ENCODE peak calls at places on chromosomes 2 and 18, in five cellular contexts. Q is IMR-90, V is H9, J is mesendoderm, O is mesenchymal stem cell. G is an unnamed sample.

GRCh38 chr2:9704600-9704999 is 73.8 kb upstream of the YWHAQ start:
- DNase-seq in O (no peak), Q (no peak), J (no peak), V (no peak), G (no peak)

GRCh38 chr2:64685430-64685829 is 31.7 kb upstream of the SERTAD2 start:
- DNase-seq in Q (no peak), O (peak), V (no peak), J (no peak), G (no peak)

GRCh38 chr2:145740302-145740701 is 1220.4 kb upstream of the ZEB2 start:
- DNase-seq in V (no peak), O (peak), J (no peak), Q (peak), G (no peak)

GRCh38 chr2:164954954-164955701 is at the start of gene SLC38A11:
- DNase-seq in Q (no peak), J (no peak), O (no peak), V (peak), G (no peak)

GRCh38 chr2:223995569-223995968 is 38.3 kb downstream of the MRPL44 start:
- DNase-seq in V (no peak), O (peak), J (no peak), Q (peak), G (no peak)

GRCh38 chr2:2183717-2184116 is 147.4 kb downstream of the MYT1L start:
- DNase-seq in V (no peak), O (no peak), J (no peak), Q (no peak), G (no peak)

GRCh38 chr2:39875182-39875913 is 96.3 kb upstream of the THUMPD2 start:
- DNase-seq in O (peak), Q (peak), V (no peak), J (no peak), G (no peak)

GRCh38 chr2:99636432-99637034 is 146.7 kb upstream of the REV1 start:
- DNase-seq in V (no peak), J (no peak), Q (no peak), O (no peak), G (no peak)

GRCh38 chr2:71935291-71935848 is 212.3 kb downstream of the CYP26B1 start:
- DNase-seq in J (no peak), O (peak), V (peak), Q (no peak), G (no peak)

GRCh38 chr18:12391487-12392136 is 14.6 kb upstream of the AFG3L2 start:
- DNase-seq in O (peak), J (peak), V (no peak), Q (peak), G (peak)

GRCh38 chr2:7972670-7973069 is 709.2 kb upstream of the ID2 start:
- DNase-seq in J (no peak), Q (no peak), O (no peak), V (peak), G (no peak)

GRCh38 chr2:97931851-97932211 is 63.9 kb downstream of the TMEM131 start:
- DNase-seq in Q (no peak), J (peak), V (no peak), O (no peak), G (no peak)

GRCh38 chr2:103991591-103991990 is 862.3 kb upstream of the POU3F3 start:
- DNase-seq in V (no peak), J (peak), Q (no peak), O (no peak), G (no peak)

GRCh38 chr18:67400502-67401117 is 115.9 kb downstream of the DSEL start:
- DNase-seq in V (no peak), J (no peak), O (peak), Q (peak), G (no peak)

GRCh38 chr18:79916546-79917350 is 34.7 kb downstream of the SLC66A2 start:
- DNase-seq in O (no peak), V (peak), J (no peak), Q (no peak), G (no peak)

GRCh38 chr2:119085613-119086012 is 72.9 kb downstream of the C1QL2 start:
- DNase-seq in V (no peak), J (no peak), O (no peak), Q (no peak), G (no peak)

GRCh38 chr2:175999283-175999819 is 2.7 kb downstream of the LNPK start:
- DNase-seq in J (no peak), Q (no peak), V (no peak), O (peak), G (no peak)

GRCh38 chr2:174752403-174753037 is 11.8 kb downstream of the CHRNA1 start:
- DNase-seq in J (no peak), V (no peak), O (no peak), Q (no peak), G (no peak)

GRCh38 chr18:11990541-11990940 is 9.2 kb downstream of the IMPA2 start:
- DNase-seq in Q (no peak), O (no peak), V (no peak), J (no peak), G (no peak)

GRCh38 chr2:75277111-75277510 is 77.8 kb upstream of the TACR1 start:
- DNase-seq in V (no peak), O (peak), Q (peak), J (no peak), G (no peak)

GRCh38 chr2:159130302-159130701 is 156.2 kb downstream of the WDSUB1 start:
- DNase-seq in O (no peak), Q (no peak), V (no peak), J (no peak), G (no peak)

GRCh38 chr2:148653437-148653836 is 8.9 kb downstream of the EPC2 start:
- DNase-seq in O (peak), Q (peak), V (no peak), J (peak), G (no peak)

GRCh38 chr2:19104503-19104902 is 253.9 kb downstream of the OSR1 start:
- DNase-seq in J (no peak), O (no peak), Q (no peak), V (no peak), G (no peak)

GRCh38 chr2:173311844-173312606 is 42.6 kb upstream of the CDCA7 start:
- DNase-seq in O (no peak), V (no peak), Q (no peak), J (no peak), G (no peak)

GRCh38 chr2:80002112-80002511 is 302.4 kb downstream of the LRRTM1 start:
- DNase-seq in Q (no peak), V (no peak), J (no peak), O (no peak), G (no peak)

GRCh38 chr2:207692206-207693065 is 19.0 kb upstream of the CCNYL1 start:
- DNase-seq in Q (peak), V (peak), O (peak), J (peak), G (peak)

GRCh38 chr2:121583555-121583954 is 52.9 kb downstream of the RNU4ATAC start:
- DNase-seq in Q (no peak), J (no peak), O (no peak), V (no peak), G (no peak)

GRCh38 chr2:157190151-157190550 is 67.4 kb upstream of the GALNT5 start:
- DNase-seq in J (peak), Q (peak), O (peak), V (no peak), G (no peak)

GRCh38 chr2:180196419-180196977 is 189.4 kb upstream of the CWC22 start:
- DNase-seq in J (no peak), O (peak), Q (no peak), V (no peak), G (no peak)

GRCh38 chr2:96449637-96450036 is 55.5 kb downstream of the NEURL3 start:
- DNase-seq in Q (no peak), J (no peak), O (no peak), V (no peak), G (no peak)

GRCh38 chr18:69838620-69839411 is 108.9 kb downstream of the CD226 start:
- DNase-seq in J (peak), O (no peak), V (peak), Q (no peak), G (no peak)

GRCh38 chr2:160114020-160114419 is 51.6 kb upstream of the PLA2R1 start:
- DNase-seq in J (no peak), Q (no peak), O (no peak), V (no peak), G (no peak)

GRCh38 chr2:165953306-165953654 is 296 bp downstream of the TTC21B start:
- DNase-seq in V (no peak), Q (no peak), J (no peak), O (no peak), G (no peak)

GRCh38 chr2:128737546-128737826 is 418.8 kb upstream of the HS6ST1 start:
- DNase-seq in Q (no peak), V (no peak), O (no peak), J (no peak), G (no peak)

GRCh38 chr2:128736046-128736688 is 417.5 kb upstream of the HS6ST1 start:
- DNase-seq in O (peak), V (no peak), Q (no peak), J (no peak), G (no peak)

GRCh38 chr2:128735296-128735960 is 416.8 kb upstream of the HS6ST1 start:
- DNase-seq in J (peak), Q (no peak), V (no peak), O (no peak), G (no peak)

GRCh38 chr2:128738446-128739110 is 419.9 kb upstream of the HS6ST1 start:
- DNase-seq in O (no peak), V (no peak), J (no peak), Q (no peak), G (no peak)

DNA sequence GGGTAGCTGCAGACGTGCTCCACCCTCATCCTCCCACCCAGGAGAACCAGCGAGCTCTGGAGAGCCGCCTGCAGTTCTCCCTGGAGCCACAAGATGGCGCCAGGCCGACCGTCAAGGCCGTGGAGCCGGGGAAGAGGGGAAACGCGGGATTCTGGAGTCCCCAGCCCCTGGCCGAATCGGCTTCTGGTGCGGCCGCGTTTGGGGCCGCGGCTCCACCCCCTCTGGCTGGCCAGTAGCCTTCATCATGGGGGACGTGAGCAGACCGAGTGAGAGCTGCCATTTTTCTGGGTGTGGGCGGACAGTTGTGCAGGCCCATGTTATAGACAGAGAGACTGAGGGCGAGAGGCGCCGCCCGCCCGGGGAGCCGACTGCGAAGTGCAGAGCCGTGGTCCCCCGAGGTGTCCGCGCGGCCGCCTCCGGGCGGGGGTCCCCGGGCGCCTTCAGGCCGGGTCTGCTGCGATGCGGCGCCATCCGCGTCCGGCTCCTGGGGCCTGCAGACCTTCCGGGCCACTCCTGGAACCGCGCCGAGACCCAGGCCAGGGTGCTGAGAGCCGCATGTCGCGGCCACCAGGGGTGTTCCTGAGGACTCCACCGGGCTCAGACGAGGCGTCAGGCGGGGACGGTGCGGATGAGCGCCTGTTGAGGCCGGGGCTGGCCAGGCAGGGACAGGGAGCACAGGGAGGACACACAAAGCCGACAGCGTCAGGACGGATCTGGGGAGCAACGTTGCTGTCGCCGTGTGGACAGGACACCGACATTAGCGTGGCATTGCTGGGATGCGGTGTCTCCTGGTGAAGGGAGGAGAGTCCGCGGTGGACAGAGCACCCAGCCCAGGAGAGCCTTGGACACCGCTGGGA is 418.2 kb upstream of the HS6ST1 start:
- DNase-seq in J (peak), O (peak), V (peak), Q (peak), G (peak)
- H2BK15ac ChIP-seq in J (no peak), O (no peak), V (no peak), Q (no peak), G (peak)

GRCh38 chr18:45981852-45982251 is 14.7 kb upstream of the EPG5 start:
- DNase-seq in J (no peak), V (no peak), Q (no peak), O (no peak), G (no peak)

GRCh38 chr18:45978084-45978483 is 11.0 kb upstream of the EPG5 start:
- DNase-seq in V (peak), O (no peak), J (peak), Q (no peak), G (no peak)

GRCh38 chr18:45974088-45974536 is 7.0 kb upstream of the EPG5 start:
- DNase-seq in Q (peak), O (peak), J (peak), V (peak), G (peak)

GRCh38 chr18:45980229-45980628 is 13.1 kb upstream of the EPG5 start:
- DNase-seq in V (no peak), O (no peak), J (no peak), Q (no peak), G (no peak)

DNA sequence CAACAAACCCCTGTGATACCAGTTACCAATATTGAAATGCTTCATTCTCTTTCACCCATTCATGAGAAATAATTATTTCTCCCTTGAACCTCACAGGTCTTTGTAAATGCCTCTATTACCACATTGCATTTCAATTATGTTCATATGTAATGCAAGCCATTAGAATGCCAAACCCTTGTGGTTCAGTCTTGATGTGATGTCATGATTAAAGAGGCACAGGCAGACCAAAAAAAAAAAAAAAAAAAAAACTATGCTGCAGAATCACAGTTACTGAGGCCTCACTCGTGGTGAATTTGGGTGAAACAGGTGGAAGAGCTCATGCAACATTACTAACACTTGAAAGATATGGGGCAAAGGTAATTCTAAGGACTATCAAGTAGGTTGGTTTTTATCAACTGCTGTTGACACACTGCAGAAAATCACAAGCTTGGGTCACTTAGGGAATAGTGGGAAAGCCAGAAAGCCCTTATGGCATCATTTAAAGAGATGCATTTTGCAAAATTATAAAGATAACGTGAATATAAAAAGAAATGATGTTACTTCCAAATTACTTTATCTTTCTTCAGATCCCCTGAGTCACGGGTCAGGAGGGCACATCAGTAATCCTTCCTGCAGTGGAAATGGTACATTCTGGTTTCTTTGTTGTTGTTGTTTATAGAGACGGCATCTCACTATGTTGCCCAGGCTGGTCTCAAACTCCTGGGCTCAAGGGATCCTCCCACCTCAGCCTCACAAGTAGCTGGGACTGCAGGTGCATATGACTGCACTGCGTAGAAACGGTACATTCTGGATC is 9.6 kb upstream of the EPG5 start:
- DNase-seq in O (no peak), Q (no peak), V (no peak), J (no peak), G (no peak)
- H2BK15ac ChIP-seq in O (no peak), Q (no peak), V (no peak), J (no peak), G (no peak)

GRCh38 chr18:26778054-26778393 is 87.5 kb downstream of the AQP4 start:
- DNase-seq in O (no peak), J (no peak), Q (no peak), V (no peak), G (no peak)
- H2BK15ac ChIP-seq in O (no peak), J (no peak), Q (no peak), V (no peak), G (no peak)

GRCh38 chr2:217935901-217936684 is 66.7 kb downstream of the TNS1 start:
- DNase-seq in V (no peak), O (peak), Q (peak), J (no peak), G (no peak)

GRCh38 chr2:217938038-217938437 is 64.8 kb downstream of the TNS1 start:
- DNase-seq in O (no peak), V (no peak), Q (no peak), J (no peak), G (no peak)

GRCh38 chr2:217935245-217935879 is 67.4 kb downstream of the TNS1 start:
- DNase-seq in Q (peak), J (no peak), O (no peak), V (no peak), G (no peak)

GRCh38 chr2:217937446-217937845 is 65.3 kb downstream of the TNS1 start:
- DNase-seq in V (no peak), O (no peak), Q (no peak), J (no peak), G (no peak)

DNA sequence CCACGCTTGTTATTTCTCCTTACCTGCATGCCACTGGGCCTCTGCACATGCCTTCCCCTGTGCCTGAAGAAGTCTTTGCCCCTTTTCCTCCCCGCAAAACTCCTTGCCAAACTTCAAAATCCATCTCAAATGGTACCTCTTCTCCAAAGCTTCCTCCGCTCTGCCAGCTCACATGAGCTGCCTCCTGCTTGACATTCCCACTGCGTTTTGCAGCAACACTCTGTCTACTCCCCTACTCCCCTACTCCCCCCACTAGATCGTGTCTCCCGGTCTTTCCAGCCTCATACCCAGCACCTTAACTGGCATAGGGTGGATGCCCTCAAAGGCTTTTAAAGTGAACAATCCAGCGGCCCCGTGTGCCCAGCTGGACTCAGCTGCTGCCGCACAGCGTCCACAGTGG is 65.8 kb downstream of the TNS1 start:
- DNase-seq in V (no peak), Q (no peak), J (no peak), O (no peak), G (no peak)
- H2BK15ac ChIP-seq in V (no peak), Q (peak), J (no peak), O (no peak), G (no peak)

DNA sequence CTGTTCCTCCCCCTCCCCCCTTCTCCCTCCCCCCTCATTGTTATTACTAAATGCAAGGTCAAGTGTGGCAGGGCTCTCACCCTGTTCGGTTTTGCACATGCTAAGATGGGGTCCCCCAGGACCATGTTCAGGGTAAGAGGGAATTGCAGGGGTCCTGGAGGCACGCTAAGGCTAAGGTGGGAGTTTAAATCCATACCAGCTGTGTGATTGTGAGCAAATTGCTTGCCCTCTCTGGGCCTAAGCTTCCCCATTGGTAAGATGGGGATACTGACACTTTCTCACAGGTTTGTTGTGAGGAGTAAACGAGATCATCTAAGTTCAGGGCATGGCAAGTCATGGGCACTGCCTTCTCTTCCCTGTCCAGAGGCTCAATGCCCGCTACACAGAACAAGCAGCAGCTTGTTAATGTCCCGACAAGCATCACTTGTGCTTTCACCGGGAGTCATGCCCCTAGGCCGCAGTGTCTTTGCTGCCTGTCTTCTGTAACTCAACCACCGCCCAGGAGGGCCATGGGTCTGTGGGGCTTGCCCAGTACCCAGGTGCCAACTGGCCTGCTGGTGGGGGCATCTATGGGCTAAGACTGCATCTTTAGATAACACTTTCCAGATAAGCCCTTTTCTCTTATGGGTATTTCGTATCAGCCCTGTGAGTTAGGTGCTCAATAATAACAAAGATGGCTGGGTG is 279.1 kb downstream of the MYCN start:
- DNase-seq in O (no peak), J (no peak), V (no peak), Q (no peak), G (no peak)
- H2BK15ac ChIP-seq in O (no peak), J (no peak), V (no peak), Q (no peak), G (peak)

GRCh38 chr2:10922307-10923006 is 10.7 kb downstream of the KCNF1 start:
- DNase-seq in O (no peak), J (no peak), Q (no peak), V (no peak), G (no peak)
- H2BK15ac ChIP-seq in O (no peak), J (no peak), Q (no peak), V (no peak), G (peak)

GRCh38 chr2:23532311-23533013 is 147.5 kb downstream of the KLHL29 start:
- DNase-seq in J (no peak), O (peak), V (no peak), Q (no peak), G (no peak)
- H2BK15ac ChIP-seq in J (no peak), O (no peak), V (no peak), Q (no peak), G (no peak)

G was measured in neuronal stem cell.